ENCODE peak calls at places on chromosomes 1 and 21, in seven cellular contexts. One of them, this sample, is unnamed.
A peak's percentile ranks its signal among the peaks of the same experiment; 100 is the strongest.

GRCh38 chr1:231279081-231279480 is 38.1 kb downstream of the GNPAT start:
- DNase-seq in right lobe of liver: no peak
- DNase-seq in heart left ventricle: no peak
- DNase-seq in upper lobe of right lung: no peak
- DNase-seq in CD8-positive, alpha-beta T cell: no peak
- DNase-seq in A549: no peak
- DNase-seq in CD8-positive, alpha-beta memory T cell: no peak
- DNase-seq in this sample: no peak

GRCh38 chr1:86231076-86231475 is 74.5 kb upstream of the COL24A1 start:
- DNase-seq in right lobe of liver: no peak
- DNase-seq in heart left ventricle: no peak
- DNase-seq in upper lobe of right lung: no peak
- DNase-seq in CD8-positive, alpha-beta T cell: no peak
- DNase-seq in A549: no peak
- DNase-seq in CD8-positive, alpha-beta memory T cell: no peak
- DNase-seq in this sample: no peak

GRCh38 chr1:162400790-162401189 is 11.1 kb downstream of the SH2D1B start:
- DNase-seq in right lobe of liver: no peak
- DNase-seq in heart left ventricle: no peak
- DNase-seq in upper lobe of right lung: no peak
- DNase-seq in CD8-positive, alpha-beta T cell: no peak
- DNase-seq in A549: no peak
- DNase-seq in CD8-positive, alpha-beta memory T cell: no peak
- DNase-seq in this sample: no peak

GRCh38 chr1:244319283-244320132 is 132.2 kb downstream of the ADSS2 start:
- DNase-seq in right lobe of liver: no peak
- DNase-seq in heart left ventricle: no peak
- DNase-seq in upper lobe of right lung: no peak
- DNase-seq in CD8-positive, alpha-beta T cell: no peak
- DNase-seq in A549: no peak
- DNase-seq in CD8-positive, alpha-beta memory T cell: peak; percentile 20
- DNase-seq in this sample: no peak

GRCh38 chr21:42735061-42735460 is 81.6 kb downstream of the PDE9A start:
- DNase-seq in right lobe of liver: no peak
- DNase-seq in heart left ventricle: no peak
- DNase-seq in upper lobe of right lung: no peak
- DNase-seq in CD8-positive, alpha-beta T cell: no peak
- DNase-seq in A549: no peak
- DNase-seq in CD8-positive, alpha-beta memory T cell: no peak
- DNase-seq in this sample: no peak

GRCh38 chr1:66999640-67000400 is 54.1 kb downstream of the SLC35D1 start:
- DNase-seq in right lobe of liver: no peak
- DNase-seq in heart left ventricle: no peak
- DNase-seq in upper lobe of right lung: no peak
- DNase-seq in CD8-positive, alpha-beta T cell: no peak
- DNase-seq in A549: no peak
- DNase-seq in CD8-positive, alpha-beta memory T cell: no peak
- DNase-seq in this sample: no peak

GRCh38 chr1:4648657-4649056 is 5.8 kb upstream of the AJAP1 start:
- DNase-seq in right lobe of liver: no peak
- DNase-seq in heart left ventricle: no peak
- DNase-seq in upper lobe of right lung: no peak
- DNase-seq in CD8-positive, alpha-beta T cell: no peak
- DNase-seq in A549: no peak
- DNase-seq in CD8-positive, alpha-beta memory T cell: no peak
- DNase-seq in this sample: no peak

GRCh38 chr1:210828996-210829596 is 304.9 kb downstream of the KCNH1 start:
- DNase-seq in right lobe of liver: no peak
- DNase-seq in heart left ventricle: no peak
- DNase-seq in upper lobe of right lung: no peak
- DNase-seq in CD8-positive, alpha-beta T cell: no peak
- DNase-seq in A549: peak; percentile 4
- DNase-seq in CD8-positive, alpha-beta memory T cell: no peak
- DNase-seq in this sample: no peak

GRCh38 chr1:47742890-47743760 is 254.1 kb downstream of the TRABD2B start:
- DNase-seq in right lobe of liver: no peak
- DNase-seq in heart left ventricle: no peak
- DNase-seq in upper lobe of right lung: no peak
- DNase-seq in CD8-positive, alpha-beta T cell: no peak
- DNase-seq in A549: no peak
- DNase-seq in CD8-positive, alpha-beta memory T cell: no peak
- DNase-seq in this sample: no peak

GRCh38 chr1:77220687-77221463 is 1.6 kb upstream of the PIGK start:
- DNase-seq in right lobe of liver: no peak
- DNase-seq in heart left ventricle: no peak
- DNase-seq in upper lobe of right lung: no peak
- DNase-seq in CD8-positive, alpha-beta T cell: no peak
- DNase-seq in A549: peak; percentile 14
- DNase-seq in CD8-positive, alpha-beta memory T cell: no peak
- DNase-seq in this sample: no peak

GRCh38 chr1:2943686-2944260 is 77.5 kb upstream of the ACTRT2 start:
- DNase-seq in right lobe of liver: peak; percentile 19
- DNase-seq in heart left ventricle: no peak
- DNase-seq in upper lobe of right lung: peak; percentile 45
- DNase-seq in CD8-positive, alpha-beta T cell: no peak
- DNase-seq in A549: no peak
- DNase-seq in CD8-positive, alpha-beta memory T cell: no peak
- DNase-seq in this sample: no peak

GRCh38 chr1:13700521-13701273 is 709 bp downstream of the PRDM2 start:
- DNase-seq in right lobe of liver: peak; percentile 57
- DNase-seq in heart left ventricle: peak; percentile 45
- DNase-seq in upper lobe of right lung: peak; percentile 81
- DNase-seq in CD8-positive, alpha-beta T cell: peak; percentile 32
- DNase-seq in A549: peak; percentile 4
- DNase-seq in CD8-positive, alpha-beta memory T cell: peak; percentile 32
- DNase-seq in this sample: peak; percentile 71

GRCh38 chr1:225412301-225412700 is 15.5 kb downstream of the LBR start:
- DNase-seq in right lobe of liver: no peak
- DNase-seq in heart left ventricle: no peak
- DNase-seq in upper lobe of right lung: no peak
- DNase-seq in CD8-positive, alpha-beta T cell: no peak
- DNase-seq in A549: no peak
- DNase-seq in CD8-positive, alpha-beta memory T cell: no peak
- DNase-seq in this sample: no peak

GRCh38 chr21:31490471-31490870 is 146.4 kb upstream of the TIAM1 start:
- DNase-seq in right lobe of liver: no peak
- DNase-seq in heart left ventricle: no peak
- DNase-seq in upper lobe of right lung: no peak
- DNase-seq in CD8-positive, alpha-beta T cell: no peak
- DNase-seq in A549: peak; percentile 6
- DNase-seq in CD8-positive, alpha-beta memory T cell: no peak
- DNase-seq in this sample: no peak

GRCh38 chr1:23600283-23600682 is 41.0 kb upstream of the ID3 start:
- DNase-seq in right lobe of liver: no peak
- DNase-seq in heart left ventricle: no peak
- DNase-seq in upper lobe of right lung: no peak
- DNase-seq in CD8-positive, alpha-beta T cell: no peak
- DNase-seq in A549: no peak
- DNase-seq in CD8-positive, alpha-beta memory T cell: no peak
- DNase-seq in this sample: no peak

GRCh38 chr1:212608956-212609700 is 567 bp downstream of the ATF3 start:
- DNase-seq in right lobe of liver: peak; percentile 70
- DNase-seq in heart left ventricle: peak; percentile 66
- DNase-seq in upper lobe of right lung: peak; percentile 84
- DNase-seq in CD8-positive, alpha-beta T cell: peak; percentile 17
- DNase-seq in A549: no peak
- DNase-seq in CD8-positive, alpha-beta memory T cell: peak; percentile 17
- DNase-seq in this sample: peak; percentile 17

GRCh38 chr1:169601096-169601881 is 15.0 kb upstream of the F5 start:
- DNase-seq in right lobe of liver: no peak
- DNase-seq in heart left ventricle: no peak
- DNase-seq in upper lobe of right lung: no peak
- DNase-seq in CD8-positive, alpha-beta T cell: no peak
- DNase-seq in A549: peak; percentile 29
- DNase-seq in CD8-positive, alpha-beta memory T cell: no peak
- DNase-seq in this sample: no peak

GRCh38 chr1:54220004-54220811 is 20.2 kb downstream of the MRPL37 start:
- DNase-seq in right lobe of liver: no peak
- DNase-seq in heart left ventricle: peak; percentile 64
- DNase-seq in upper lobe of right lung: no peak
- DNase-seq in CD8-positive, alpha-beta T cell: no peak
- DNase-seq in A549: no peak
- DNase-seq in CD8-positive, alpha-beta memory T cell: no peak
- DNase-seq in this sample: no peak

GRCh38 chr1:73452522-73452921 is 745.5 kb downstream of the LRRIQ3 start:
- DNase-seq in right lobe of liver: no peak
- DNase-seq in heart left ventricle: no peak
- DNase-seq in upper lobe of right lung: no peak
- DNase-seq in CD8-positive, alpha-beta T cell: no peak
- DNase-seq in A549: no peak
- DNase-seq in CD8-positive, alpha-beta memory T cell: no peak
- DNase-seq in this sample: no peak

DNA sequence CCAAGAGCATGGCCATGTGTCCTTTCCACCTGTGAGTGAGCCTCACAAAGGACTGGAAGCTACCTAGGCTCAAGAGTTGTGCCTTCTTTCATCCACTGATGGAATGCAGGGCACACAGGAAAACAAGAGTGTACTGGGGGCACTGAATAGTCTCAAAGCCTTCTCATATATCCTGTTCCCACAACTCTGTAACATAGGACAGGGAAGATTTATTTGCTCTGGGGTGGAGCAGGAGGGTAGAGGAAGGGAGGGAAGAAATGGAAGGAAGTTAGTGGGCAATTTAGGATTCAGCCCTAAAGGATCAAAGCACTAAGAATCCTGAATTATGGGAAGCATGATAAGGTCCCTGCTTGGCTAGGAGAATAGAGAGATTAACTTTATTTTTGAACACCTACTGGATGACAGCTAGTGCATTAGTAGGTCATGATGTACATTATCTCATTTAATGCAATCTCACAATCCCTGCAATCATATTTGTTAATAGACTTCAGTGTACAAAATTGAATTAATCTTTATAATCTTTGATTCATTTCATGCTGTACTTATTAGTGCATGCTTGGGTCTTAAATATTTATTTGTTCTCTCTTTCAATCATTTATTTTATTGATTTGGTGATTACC is 27.0 kb upstream of the RGS16 start:
- DNase-seq in right lobe of liver: no peak
- DNase-seq in heart left ventricle: no peak
- DNase-seq in upper lobe of right lung: no peak
- DNase-seq in CD8-positive, alpha-beta T cell: no peak
- DNase-seq in A549: no peak
- DNase-seq in CD8-positive, alpha-beta memory T cell: no peak
- DNase-seq in this sample: no peak
- H3K4me1 ChIP-seq in right lobe of liver: no peaks in the 10 kb centered on the region
- H3K4me1 ChIP-seq in heart left ventricle: peaks cover 21% of the 10 kb centered on the region
- H3K4me1 ChIP-seq in upper lobe of right lung: no peaks in the 10 kb centered on the region
- H3K4me1 ChIP-seq in CD8-positive, alpha-beta T cell: peaks cover 13% of the 10 kb centered on the region
- H3K4me1 ChIP-seq in A549: no peaks in the 10 kb centered on the region
- H3K4me1 ChIP-seq in CD8-positive, alpha-beta memory T cell: peaks cover 18% of the 10 kb centered on the region
- H3K4me1 ChIP-seq in this sample: peaks cover 14% of the 10 kb centered on the region

DNA sequence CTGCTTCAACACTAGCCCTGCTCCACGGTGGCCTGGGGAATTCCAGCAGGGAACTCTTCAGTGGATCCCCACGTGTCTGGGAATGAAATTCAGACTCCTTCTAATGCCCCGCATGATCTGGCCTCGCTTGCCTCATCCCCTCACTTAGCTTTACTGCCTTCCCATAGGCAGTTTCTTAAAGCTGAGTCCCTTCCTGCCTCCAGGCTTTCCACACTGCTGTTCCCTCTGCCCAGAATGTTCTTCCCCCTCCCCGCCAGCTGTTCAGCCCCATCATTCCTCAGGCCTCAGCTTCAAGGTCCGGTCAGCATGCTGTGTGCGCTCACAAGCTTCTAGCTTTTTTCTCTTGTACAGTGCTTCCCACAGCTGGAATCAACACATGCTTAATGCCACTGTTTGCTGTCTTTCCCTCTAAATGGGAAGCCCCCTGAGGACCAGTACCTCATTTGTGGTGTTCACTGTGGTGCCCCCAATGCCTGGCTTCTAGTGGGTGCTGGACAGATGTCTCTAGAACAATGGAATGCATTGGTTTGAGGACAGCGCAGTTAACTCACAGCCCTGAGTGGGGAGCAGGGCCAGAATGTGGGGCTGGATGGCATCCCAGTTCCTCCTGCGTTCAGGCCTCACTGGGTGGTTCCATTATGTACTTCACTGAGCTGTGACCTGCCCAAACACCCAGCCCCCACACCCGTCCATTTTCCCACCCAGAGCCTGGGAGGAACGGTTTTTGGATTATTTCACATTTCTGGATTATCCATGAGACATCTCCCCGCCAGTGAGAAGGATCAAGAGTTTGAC is 55.0 kb upstream of the WASF2 start:
- DNase-seq in right lobe of liver: no peak
- DNase-seq in heart left ventricle: peak; percentile 83
- DNase-seq in upper lobe of right lung: no peak
- DNase-seq in CD8-positive, alpha-beta T cell: no peak
- DNase-seq in A549: no peak
- DNase-seq in CD8-positive, alpha-beta memory T cell: no peak
- DNase-seq in this sample: no peak
- H3K27ac ChIP-seq in right lobe of liver: no peak overlapping the region
- H3K27ac ChIP-seq in heart left ventricle: peak overlapping the region; percentile 91
- H3K27ac ChIP-seq in upper lobe of right lung: peak overlapping the region; percentile 71
- H3K27ac ChIP-seq in CD8-positive, alpha-beta T cell: no peak overlapping the region
- H3K27ac ChIP-seq in A549: peak overlapping the region; percentile 96
- H3K27ac ChIP-seq in CD8-positive, alpha-beta memory T cell: peak overlapping the region; percentile 54
- H3K27ac ChIP-seq in this sample: no peak overlapping the region

DNA sequence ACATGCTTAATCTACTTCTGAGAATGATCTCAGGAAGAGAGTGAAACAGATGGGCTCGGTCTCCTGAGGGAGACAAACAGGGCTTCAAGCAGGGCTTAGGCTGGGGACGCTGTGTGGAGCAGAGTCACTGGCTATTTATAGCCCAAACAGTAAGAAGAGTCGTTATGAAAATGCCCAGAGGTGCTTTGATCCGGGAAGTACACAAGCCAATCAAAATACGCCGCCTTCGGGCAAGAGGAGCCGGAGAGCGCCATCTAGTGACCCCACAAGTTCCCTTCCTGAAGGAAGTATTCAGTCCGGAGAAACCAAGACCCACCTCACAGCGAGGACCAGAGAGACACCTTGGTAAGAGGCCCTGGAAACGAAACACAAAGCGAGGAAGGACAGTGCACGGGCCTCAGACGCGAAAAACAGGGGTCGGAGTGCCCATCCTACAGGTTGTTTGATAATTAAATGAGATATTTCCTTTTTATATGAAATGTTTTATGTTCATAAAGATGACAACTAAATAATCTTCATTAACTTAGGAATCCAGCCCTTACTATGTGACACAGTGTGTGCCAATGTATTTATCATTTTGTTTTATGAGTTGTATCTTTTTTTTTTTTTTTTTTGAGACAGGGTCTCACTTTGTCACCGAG is 25.0 kb upstream of the SCCPDH start:
- DNase-seq in right lobe of liver: peak; percentile 82
- DNase-seq in heart left ventricle: peak; percentile 87
- DNase-seq in upper lobe of right lung: peak; percentile 87
- DNase-seq in CD8-positive, alpha-beta T cell: peak; percentile 70
- DNase-seq in A549: peak; percentile 91
- DNase-seq in CD8-positive, alpha-beta memory T cell: peak; percentile 60
- DNase-seq in this sample: peak; percentile 91
- H3K4me1 ChIP-seq in right lobe of liver: no peaks in the 10 kb centered on the region
- H3K4me1 ChIP-seq in heart left ventricle: peaks cover 9% of the 10 kb centered on the region
- H3K4me1 ChIP-seq in upper lobe of right lung: peaks cover 9% of the 10 kb centered on the region
- H3K4me1 ChIP-seq in CD8-positive, alpha-beta T cell: peaks cover 2% of the 10 kb centered on the region
- H3K4me1 ChIP-seq in A549: peaks cover 3% of the 10 kb centered on the region
- H3K4me1 ChIP-seq in CD8-positive, alpha-beta memory T cell: peaks cover 5% of the 10 kb centered on the region
- H3K4me1 ChIP-seq in this sample: peaks cover 9% of the 10 kb centered on the region

GRCh38 chr1:89843279-89844121 is 22.7 kb downstream of the LRRC8D start:
- DNase-seq in right lobe of liver: peak; percentile 85
- DNase-seq in heart left ventricle: peak; percentile 77
- DNase-seq in upper lobe of right lung: peak; percentile 81
- DNase-seq in CD8-positive, alpha-beta T cell: peak; percentile 72
- DNase-seq in A549: peak; percentile 70
- DNase-seq in CD8-positive, alpha-beta memory T cell: peak; percentile 66
- DNase-seq in this sample: peak; percentile 67
- H3K27ac ChIP-seq in right lobe of liver: peak overlapping the region; percentile 92
- H3K27ac ChIP-seq in heart left ventricle: peak overlapping the region; percentile 54
- H3K27ac ChIP-seq in upper lobe of right lung: peak overlapping the region; percentile 69
- H3K27ac ChIP-seq in CD8-positive, alpha-beta T cell: peak overlapping the region; percentile 75
- H3K27ac ChIP-seq in A549: peak overlapping the region; percentile 97
- H3K27ac ChIP-seq in CD8-positive, alpha-beta memory T cell: peak overlapping the region; percentile 72
- H3K27ac ChIP-seq in this sample: peak overlapping the region; percentile 73

This sample was measured in CD4-positive, CD25-positive, alpha-beta regulatory T cell.